ENCODE peak calls at places on chromosomes 11 and 22, in eight cellular contexts. One of them, this sample, is unnamed. For H3K36me3, the result is how much of the 10 kb centered on the place peaks cover.

GRCh38 chr11:68329993-68330699 is 17.8 kb downstream of the LRP5 start:
- DNase-seq in A673: no peak
- DNase-seq in neural progenitor cell: no peak
- DNase-seq in left ventricle myocardium inferior: no peak
- DNase-seq in stomach: no peak
- DNase-seq in fibroblast of lung: peak
- DNase-seq in upper lobe of right lung: no peak
- DNase-seq in astrocyte: no peak
- DNase-seq in this sample: no peak

GRCh38 chr11:10450451-10451398 is 4.3 kb upstream of the AMPD3 start:
- DNase-seq in neural progenitor cell: peak
- DNase-seq in astrocyte: no peak
- DNase-seq in upper lobe of right lung: peak
- DNase-seq in fibroblast of lung: peak
- DNase-seq in stomach: peak
- DNase-seq in A673: no peak
- DNase-seq in left ventricle myocardium inferior: peak
- DNase-seq in this sample: peak

GRCh38 chr11:45879803-45880685 is 5.4 kb upstream of the MAPK8IP1 start:
- DNase-seq in A673: peak
- DNase-seq in left ventricle myocardium inferior: no peak
- DNase-seq in upper lobe of right lung: no peak
- DNase-seq in astrocyte: peak
- DNase-seq in stomach: no peak
- DNase-seq in neural progenitor cell: no peak
- DNase-seq in fibroblast of lung: no peak
- DNase-seq in this sample: no peak

GRCh38 chr22:27391092-27391770 is 410.3 kb downstream of the MN1 start:
- DNase-seq in left ventricle myocardium inferior: peak
- DNase-seq in neural progenitor cell: peak
- DNase-seq in A673: no peak
- DNase-seq in stomach: no peak
- DNase-seq in fibroblast of lung: no peak
- DNase-seq in astrocyte: peak
- DNase-seq in upper lobe of right lung: no peak
- DNase-seq in this sample: peak

GRCh38 chr11:120525285-120526085 is 13.9 kb downstream of the GRIK4 start:
- DNase-seq in stomach: no peak
- DNase-seq in A673: no peak
- DNase-seq in left ventricle myocardium inferior: no peak
- DNase-seq in neural progenitor cell: no peak
- DNase-seq in astrocyte: no peak
- DNase-seq in fibroblast of lung: no peak
- DNase-seq in upper lobe of right lung: peak
- DNase-seq in this sample: no peak

GRCh38 chr11:45811571-45812290 is 6.8 kb downstream of the SLC35C1 start:
- DNase-seq in A673: no peak
- DNase-seq in stomach: no peak
- DNase-seq in astrocyte: no peak
- DNase-seq in fibroblast of lung: no peak
- DNase-seq in neural progenitor cell: no peak
- DNase-seq in left ventricle myocardium inferior: no peak
- DNase-seq in upper lobe of right lung: no peak
- DNase-seq in this sample: no peak

GRCh38 chr22:42296381-42296853 is 26.0 kb upstream of the TCF20 start:
- DNase-seq in neural progenitor cell: no peak
- DNase-seq in upper lobe of right lung: no peak
- DNase-seq in fibroblast of lung: no peak
- DNase-seq in A673: peak
- DNase-seq in stomach: peak
- DNase-seq in left ventricle myocardium inferior: peak
- DNase-seq in astrocyte: no peak
- DNase-seq in this sample: no peak

GRCh38 chr11:77418155-77418980 is 55.5 kb downstream of the PAK1 start:
- DNase-seq in left ventricle myocardium inferior: no peak
- DNase-seq in upper lobe of right lung: no peak
- DNase-seq in stomach: no peak
- DNase-seq in fibroblast of lung: no peak
- DNase-seq in neural progenitor cell: no peak
- DNase-seq in astrocyte: no peak
- DNase-seq in A673: no peak
- DNase-seq in this sample: no peak

GRCh38 chr11:126165366-126166156 is 45.9 kb downstream of the RPUSD4 start:
- DNase-seq in A673: no peak
- DNase-seq in stomach: no peak
- DNase-seq in neural progenitor cell: no peak
- DNase-seq in fibroblast of lung: no peak
- DNase-seq in upper lobe of right lung: no peak
- DNase-seq in left ventricle myocardium inferior: peak
- DNase-seq in astrocyte: no peak
- DNase-seq in this sample: peak

GRCh38 chr11:123577081-123577598 is 77.3 kb downstream of the SCN3B start:
- DNase-seq in left ventricle myocardium inferior: peak
- DNase-seq in upper lobe of right lung: peak
- DNase-seq in astrocyte: peak
- DNase-seq in A673: peak
- DNase-seq in fibroblast of lung: peak
- DNase-seq in stomach: peak
- DNase-seq in neural progenitor cell: peak
- DNase-seq in this sample: peak

GRCh38 chr11:16805942-16806341 is 67.5 kb downstream of the C11orf58 start:
- DNase-seq in neural progenitor cell: no peak
- DNase-seq in left ventricle myocardium inferior: no peak
- DNase-seq in upper lobe of right lung: no peak
- DNase-seq in fibroblast of lung: peak
- DNase-seq in astrocyte: no peak
- DNase-seq in stomach: no peak
- DNase-seq in A673: no peak
- DNase-seq in this sample: no peak

DNA sequence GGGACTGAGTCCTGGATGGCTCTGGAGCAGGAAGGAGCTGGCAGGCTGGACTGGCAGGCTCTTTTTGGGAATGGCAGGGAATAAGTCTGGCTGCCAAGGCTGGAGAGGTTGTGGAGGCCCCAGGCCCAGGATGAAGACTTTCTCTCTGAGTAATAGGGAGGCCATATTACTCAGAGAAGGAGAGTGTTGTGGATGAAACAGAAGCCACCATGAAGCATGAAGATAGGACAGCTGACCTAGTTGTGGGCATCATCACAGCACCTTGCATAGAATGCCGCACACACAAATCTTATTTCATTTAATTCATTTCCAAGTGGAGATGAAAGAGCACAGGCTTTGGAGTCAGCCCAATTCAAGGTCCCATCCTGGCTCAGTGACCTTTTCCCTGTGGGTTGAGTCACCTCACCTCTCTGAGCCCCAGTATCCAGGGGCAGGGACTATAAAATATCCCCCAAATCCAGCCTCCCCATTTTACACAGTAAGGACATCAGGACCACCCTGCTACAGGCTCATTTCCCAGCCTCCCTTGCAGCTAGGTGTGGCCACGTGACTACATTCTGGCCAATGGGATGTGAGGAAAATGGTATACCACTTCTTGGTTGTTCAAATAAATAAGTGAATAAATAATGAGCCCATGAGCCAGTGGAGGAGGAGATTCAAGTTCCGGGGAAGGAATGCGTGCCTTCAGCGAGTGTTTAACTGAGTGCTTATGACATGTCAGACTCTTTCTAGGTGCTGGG is 9.4 kb downstream of the CYTH4 start:
- DNase-seq in stomach: no peak
- DNase-seq in neural progenitor cell: no peak
- DNase-seq in fibroblast of lung: no peak
- DNase-seq in upper lobe of right lung: no peak
- DNase-seq in left ventricle myocardium inferior: no peak
- DNase-seq in A673: no peak
- DNase-seq in astrocyte: no peak
- DNase-seq in this sample: no peak
- H3K36me3 ChIP-seq in stomach: under half
- H3K36me3 ChIP-seq in neural progenitor cell: under half
- H3K36me3 ChIP-seq in fibroblast of lung: under half
- H3K36me3 ChIP-seq in upper lobe of right lung: under half
- H3K36me3 ChIP-seq in left ventricle myocardium inferior: under half
- H3K36me3 ChIP-seq in A673: under half
- H3K36me3 ChIP-seq in astrocyte: under half
- H3K36me3 ChIP-seq in this sample: under half

GRCh38 chr11:113778111-113778910 is 1.3 kb upstream of the CLDN25 start:
- DNase-seq in astrocyte: peak
- DNase-seq in left ventricle myocardium inferior: no peak
- DNase-seq in stomach: peak
- DNase-seq in fibroblast of lung: no peak
- DNase-seq in upper lobe of right lung: no peak
- DNase-seq in A673: peak
- DNase-seq in neural progenitor cell: no peak
- DNase-seq in this sample: no peak

GRCh38 chr11:113771964-113772363 is 1.5 kb downstream of the ZW10 start:
- DNase-seq in left ventricle myocardium inferior: no peak
- DNase-seq in A673: no peak
- DNase-seq in neural progenitor cell: no peak
- DNase-seq in upper lobe of right lung: no peak
- DNase-seq in fibroblast of lung: no peak
- DNase-seq in stomach: no peak
- DNase-seq in astrocyte: no peak
- DNase-seq in this sample: no peak

GRCh38 chr11:113774174-113774503 is 647 bp upstream of the ZW10 start:
- DNase-seq in left ventricle myocardium inferior: no peak
- DNase-seq in A673: no peak
- DNase-seq in stomach: no peak
- DNase-seq in astrocyte: no peak
- DNase-seq in neural progenitor cell: no peak
- DNase-seq in upper lobe of right lung: no peak
- DNase-seq in fibroblast of lung: no peak
- DNase-seq in this sample: no peak

GRCh38 chr11:113773416-113774173 is at the start of gene ZW10:
- DNase-seq in stomach: peak
- DNase-seq in left ventricle myocardium inferior: peak
- DNase-seq in upper lobe of right lung: peak
- DNase-seq in A673: peak
- DNase-seq in astrocyte: peak
- DNase-seq in neural progenitor cell: peak
- DNase-seq in fibroblast of lung: peak
- DNase-seq in this sample: peak

GRCh38 chr11:113773092-113773415 is 438 bp downstream of the ZW10 start:
- DNase-seq in astrocyte: peak
- DNase-seq in A673: peak
- DNase-seq in neural progenitor cell: peak
- DNase-seq in left ventricle myocardium inferior: no peak
- DNase-seq in stomach: peak
- DNase-seq in upper lobe of right lung: no peak
- DNase-seq in fibroblast of lung: peak
- DNase-seq in this sample: peak
- H3K27ac ChIP-seq in astrocyte: peak
- H3K27ac ChIP-seq in A673: peak
- H3K27ac ChIP-seq in neural progenitor cell: no peak
- H3K27ac ChIP-seq in left ventricle myocardium inferior: peak
- H3K27ac ChIP-seq in stomach: peak
- H3K27ac ChIP-seq in upper lobe of right lung: peak
- H3K27ac ChIP-seq in fibroblast of lung: peak
- H3K27ac ChIP-seq in this sample: no peak

DNA sequence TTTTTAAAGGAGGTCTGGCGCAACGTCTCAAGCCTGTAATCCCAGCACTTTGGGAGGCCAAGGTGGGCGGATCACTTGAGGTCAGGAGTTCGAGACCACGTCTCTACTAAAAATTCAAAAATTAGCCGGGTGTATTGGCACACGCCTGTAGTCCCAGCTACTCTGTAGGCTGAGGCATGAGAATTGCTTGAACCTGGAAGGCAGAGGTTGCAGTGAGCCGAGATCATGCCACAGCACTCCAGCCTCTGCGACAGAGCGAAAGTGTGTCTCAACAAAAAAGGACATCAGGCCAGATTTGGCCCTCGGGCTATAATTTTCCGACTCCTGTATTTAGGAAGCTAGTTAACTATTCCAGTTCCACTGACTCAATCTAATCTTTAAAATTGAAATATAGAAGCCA is 78.7 kb upstream of the SLC25A18 start:
- DNase-seq in stomach: no peak
- DNase-seq in left ventricle myocardium inferior: no peak
- DNase-seq in upper lobe of right lung: no peak
- DNase-seq in A673: no peak
- DNase-seq in astrocyte: no peak
- DNase-seq in neural progenitor cell: no peak
- DNase-seq in fibroblast of lung: no peak
- DNase-seq in this sample: no peak
- H3K36me3 ChIP-seq in stomach: under half
- H3K36me3 ChIP-seq in left ventricle myocardium inferior: under half
- H3K36me3 ChIP-seq in upper lobe of right lung: under half
- H3K36me3 ChIP-seq in A673: under half
- H3K36me3 ChIP-seq in astrocyte: under half
- H3K36me3 ChIP-seq in neural progenitor cell: under half
- H3K36me3 ChIP-seq in fibroblast of lung: under half
- H3K36me3 ChIP-seq in this sample: under half

GRCh38 chr22:31938258-31938657 is 6.1 kb upstream of the YWHAH start:
- DNase-seq in stomach: no peak
- DNase-seq in left ventricle myocardium inferior: no peak
- DNase-seq in fibroblast of lung: no peak
- DNase-seq in astrocyte: no peak
- DNase-seq in A673: no peak
- DNase-seq in upper lobe of right lung: no peak
- DNase-seq in neural progenitor cell: no peak
- DNase-seq in this sample: peak

GRCh38 chr22:31933816-31934482 is 10.4 kb upstream of the YWHAH start:
- DNase-seq in astrocyte: no peak
- DNase-seq in left ventricle myocardium inferior: no peak
- DNase-seq in fibroblast of lung: no peak
- DNase-seq in A673: no peak
- DNase-seq in neural progenitor cell: no peak
- DNase-seq in upper lobe of right lung: peak
- DNase-seq in stomach: no peak
- DNase-seq in this sample: peak

GRCh38 chr22:31933406-31933805 is 10.9 kb upstream of the YWHAH start:
- DNase-seq in left ventricle myocardium inferior: no peak
- DNase-seq in neural progenitor cell: peak
- DNase-seq in astrocyte: no peak
- DNase-seq in A673: no peak
- DNase-seq in upper lobe of right lung: no peak
- DNase-seq in fibroblast of lung: no peak
- DNase-seq in stomach: no peak
- DNase-seq in this sample: no peak

GRCh38 chr22:31937328-31937727 is 7.0 kb upstream of the YWHAH start:
- DNase-seq in stomach: no peak
- DNase-seq in left ventricle myocardium inferior: no peak
- DNase-seq in fibroblast of lung: no peak
- DNase-seq in A673: no peak
- DNase-seq in neural progenitor cell: no peak
- DNase-seq in astrocyte: no peak
- DNase-seq in upper lobe of right lung: peak
- DNase-seq in this sample: peak

DNA sequence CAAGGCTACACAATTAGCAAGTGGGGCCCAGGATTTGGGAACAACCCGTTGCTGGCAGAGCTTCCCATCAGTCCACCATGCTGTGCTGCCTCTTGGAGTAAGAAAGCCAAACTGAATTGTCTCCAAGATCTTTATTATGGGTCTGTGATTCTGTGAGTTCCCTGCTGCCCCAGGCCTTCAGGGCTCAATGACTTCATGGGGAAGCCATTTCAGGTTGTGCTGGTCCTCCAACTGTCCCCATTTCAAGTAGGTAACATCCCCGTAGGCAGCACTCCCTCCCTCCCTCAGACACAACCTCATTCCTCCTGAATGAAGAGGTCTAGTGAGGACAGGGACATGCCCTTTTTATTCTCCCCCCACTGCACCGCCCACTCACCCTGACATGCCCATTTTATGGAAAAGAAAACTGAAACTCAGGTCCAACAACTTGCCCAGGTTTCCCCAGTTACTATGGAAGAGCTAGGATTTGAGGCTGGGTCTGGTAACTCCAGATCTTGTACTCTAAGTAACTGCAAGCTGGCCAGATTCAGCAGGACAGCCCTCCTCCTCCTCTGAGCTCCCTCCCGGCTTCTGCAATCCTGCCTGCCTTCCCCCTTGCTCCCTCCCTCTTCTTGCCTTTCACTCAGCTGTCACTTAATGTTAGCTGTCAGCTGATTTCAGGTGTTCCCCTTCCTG is 8.2 kb upstream of the YWHAH start:
- DNase-seq in left ventricle myocardium inferior: no peak
- DNase-seq in A673: no peak
- DNase-seq in neural progenitor cell: peak
- DNase-seq in astrocyte: no peak
- DNase-seq in upper lobe of right lung: peak
- DNase-seq in stomach: no peak
- DNase-seq in fibroblast of lung: no peak
- DNase-seq in this sample: peak
- H3K27ac ChIP-seq in left ventricle myocardium inferior: no peak
- H3K27ac ChIP-seq in A673: no peak
- H3K27ac ChIP-seq in neural progenitor cell: no peak
- H3K27ac ChIP-seq in astrocyte: no peak
- H3K27ac ChIP-seq in upper lobe of right lung: no peak
- H3K27ac ChIP-seq in stomach: no peak
- H3K27ac ChIP-seq in fibroblast of lung: no peak
- H3K27ac ChIP-seq in this sample: no peak

This sample was measured in aorta.